ENCODE peak calls at places on chromosome 10, in eight cellular contexts. Y, B, J, Q, F, N, C and V are unnamed samples.

GRCh38 chr10:132118366-132118765 is 52.6 kb downstream of the JAKMIP3 start:
- DNase-seq in Y (no peak), B (no peak), J (no peak), Q (no peak), F (no peak), N (no peak), C (no peak), V (peak)

GRCh38 chr10:133158756-133159610 is 1.0 kb upstream of the KNDC1 start:
- DNase-seq in Y (peak), B (peak), J (peak), Q (no peak), F (no peak), N (no peak), C (peak), V (peak)

GRCh38 chr10:6244510-6244909 is 41.8 kb downstream of the PFKFB3 start:
- DNase-seq in Y (no peak), B (no peak), J (no peak), Q (no peak), F (no peak), N (no peak), C (no peak), V (no peak)

GRCh38 chr10:100109670-100110069 is 28.0 kb upstream of the CPN1 start:
- DNase-seq in Y (no peak), B (no peak), J (no peak), Q (no peak), F (no peak), N (no peak), C (no peak), V (no peak)

GRCh38 chr10:13684813-13685511 is 98.2 kb downstream of the PRPF18 start:
- DNase-seq in Y (no peak), B (no peak), J (no peak), Q (no peak), F (no peak), N (no peak), C (no peak), V (no peak)

GRCh38 chr10:114520453-114520852 is 116.2 kb upstream of the AFAP1L2 start:
- DNase-seq in Y (no peak), B (no peak), J (peak), Q (no peak), F (no peak), N (peak), C (no peak), V (no peak)

GRCh38 chr10:118800920-118801319 is 46.1 kb upstream of the CACUL1 start:
- DNase-seq in Y (peak), B (no peak), J (peak), Q (no peak), F (peak), N (no peak), C (no peak), V (peak)

GRCh38 chr10:125472037-125472607 is 210.8 kb downstream of the TEX36 start:
- DNase-seq in Y (no peak), B (no peak), J (no peak), Q (no peak), F (no peak), N (no peak), C (no peak), V (no peak)

GRCh38 chr10:101749033-101749432 is 26.9 kb downstream of the FGF8 start:
- DNase-seq in Y (no peak), B (no peak), J (peak), Q (no peak), F (peak), N (no peak), C (no peak), V (no peak)

GRCh38 chr10:12448729-12449391 is 99.5 kb downstream of the CAMK1D start:
- DNase-seq in Y (peak), B (no peak), J (peak), Q (peak), F (peak), N (peak), C (peak), V (no peak)

GRCh38 chr10:109698888-109699685 is 224.2 kb downstream of the XPNPEP1 start:
- DNase-seq in Y (no peak), B (no peak), J (no peak), Q (no peak), F (no peak), N (no peak), C (no peak), V (no peak)

GRCh38 chr10:118974951-118975350 is 54.6 kb upstream of the NANOS1 start:
- DNase-seq in Y (no peak), B (no peak), J (no peak), Q (no peak), F (no peak), N (no peak), C (no peak), V (no peak)

GRCh38 chr10:98560585-98560984 is 113.8 kb upstream of the HPS1 start:
- DNase-seq in Y (no peak), B (no peak), J (no peak), Q (no peak), F (no peak), N (no peak), C (no peak), V (no peak)

GRCh38 chr10:6637053-6637452 is 57.0 kb upstream of the PRKCQ start:
- DNase-seq in Y (no peak), B (no peak), J (no peak), Q (no peak), F (no peak), N (no peak), C (no peak), V (no peak)

GRCh38 chr10:129971381-129972144 is 7.5 kb upstream of the EBF3 start:
- DNase-seq in Y (no peak), B (no peak), J (peak), Q (no peak), F (peak), N (peak), C (peak), V (no peak)

GRCh38 chr10:34249634-34250033 is 565.5 kb downstream of the PARD3 start:
- DNase-seq in Y (no peak), B (no peak), J (peak), Q (no peak), F (no peak), N (no peak), C (no peak), V (no peak)

GRCh38 chr10:117320050-117320665 is 55.1 kb downstream of the PDZD8 start:
- DNase-seq in Y (no peak), B (no peak), J (peak), Q (no peak), F (peak), N (peak), C (no peak), V (no peak)

GRCh38 chr10:49446031-49446430 is 50.1 kb upstream of the DRGX start:
- DNase-seq in Y (no peak), B (no peak), J (peak), Q (no peak), F (no peak), N (peak), C (no peak), V (no peak)

GRCh38 chr10:129545257-129545656 is 78.2 kb downstream of the MGMT start:
- DNase-seq in Y (no peak), B (no peak), J (peak), Q (no peak), F (no peak), N (peak), C (no peak), V (peak)

GRCh38 chr10:62934258-62934657 is 118.1 kb upstream of the EGR2 start:
- DNase-seq in Y (no peak), B (no peak), J (no peak), Q (no peak), F (no peak), N (no peak), C (no peak), V (no peak)

GRCh38 chr10:7354330-7355047 is 56.3 kb downstream of the SFMBT2 start:
- DNase-seq in Y (no peak), B (no peak), J (peak), Q (no peak), F (peak), N (peak), C (no peak), V (no peak)

GRCh38 chr10:132674311-132674710 is 111.6 kb downstream of the NKX6-2 start:
- DNase-seq in Y (peak), B (no peak), J (no peak), Q (no peak), F (no peak), N (no peak), C (no peak), V (peak)

GRCh38 chr10:114749545-114749944 is 72.0 kb upstream of the FHIP2A start:
- DNase-seq in Y (no peak), B (no peak), J (no peak), Q (no peak), F (peak), N (no peak), C (no peak), V (no peak)

GRCh38 chr10:23918839-23919238 is 290.1 kb upstream of the KIAA1217 start:
- DNase-seq in Y (no peak), B (no peak), J (no peak), Q (no peak), F (no peak), N (no peak), C (no peak), V (no peak)

GRCh38 chr10:103696411-103697145 is 158.8 kb downstream of the SH3PXD2A start:
- DNase-seq in Y (peak), B (peak), J (peak), Q (no peak), F (peak), N (peak), C (no peak), V (no peak)

GRCh38 chr10:14707441-14707840 is 67.3 kb downstream of the FAM107B start:
- DNase-seq in Y (no peak), B (no peak), J (no peak), Q (no peak), F (no peak), N (no peak), C (no peak), V (no peak)

GRCh38 chr10:72667207-72667864 is 24.6 kb upstream of the MCU start:
- DNase-seq in Y (no peak), B (no peak), J (no peak), Q (no peak), F (no peak), N (no peak), C (no peak), V (no peak)
- TF ChIP-seq POLR2A in Y (no peak), B (no peak), J (no peak), Q (no peak), F (no peak), N (no peak), C (no peak), V (no peak)

GRCh38 chr10:72319416-72320254 is 35.1 kb downstream of the DNAJB12 start:
- DNase-seq in Y (peak), B (peak), J (peak), Q (no peak), F (peak), N (peak), C (peak), V (peak)
- TF ChIP-seq POLR2A in Y (peak), B (no peak), J (no peak), Q (peak), F (no peak), N (peak), C (peak), V (peak)

GRCh38 chr10:78775891-78776290 is 292.9 kb upstream of the ZMIZ1 start:
- DNase-seq in Y (no peak), B (no peak), J (no peak), Q (no peak), F (no peak), N (no peak), C (no peak), V (no peak)

GRCh38 chr10:78774999-78775711 is 293.6 kb upstream of the ZMIZ1 start:
- DNase-seq in Y (peak), B (peak), J (no peak), Q (no peak), F (no peak), N (peak), C (peak), V (peak)

GRCh38 chr10:78772986-78773530 is 295.7 kb upstream of the ZMIZ1 start:
- DNase-seq in Y (no peak), B (peak), J (no peak), Q (no peak), F (no peak), N (no peak), C (no peak), V (peak)

GRCh38 chr10:78772486-78772885 is 296.3 kb upstream of the ZMIZ1 start:
- DNase-seq in Y (no peak), B (peak), J (no peak), Q (no peak), F (no peak), N (no peak), C (no peak), V (no peak)

DNA sequence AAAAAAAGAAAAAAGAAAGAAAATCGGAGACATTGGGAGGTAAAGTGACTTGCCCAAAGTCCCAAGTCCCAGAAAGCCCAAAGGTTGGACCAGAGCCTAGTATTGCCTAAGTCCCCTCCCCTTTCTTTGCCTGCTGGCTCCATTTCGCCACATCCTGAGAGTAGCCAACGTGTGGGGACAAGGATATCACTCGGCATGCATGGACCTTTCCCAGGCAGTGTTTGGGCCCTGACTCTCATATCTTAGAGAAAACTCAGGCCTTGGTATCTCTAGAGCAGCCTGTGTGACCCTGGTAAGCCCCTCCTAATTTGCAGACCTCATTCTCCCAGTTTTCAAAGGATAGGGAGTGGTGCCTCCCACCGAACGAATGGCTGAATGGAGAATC is 294.2 kb upstream of the ZMIZ1 start:
- DNase-seq in Y (peak), B (peak), J (no peak), Q (no peak), F (no peak), N (no peak), C (no peak), V (peak)
- TF ChIP-seq POLR2A in Y (no peak), B (no peak), J (no peak), Q (no peak), F (no peak), N (no peak), C (no peak), V (no peak)

GRCh38 chr10:11162828-11163599 is 145.3 kb downstream of the CELF2 start:
- DNase-seq in Y (peak), B (peak), J (no peak), Q (peak), F (peak), N (no peak), C (no peak), V (peak)
- TF ChIP-seq POLR2A in Y (peak), B (no peak), J (no peak), Q (peak), F (no peak), N (no peak), C (no peak), V (peak)

GRCh38 chr10:86599729-86600128 is 54.6 kb upstream of the OPN4 start:
- DNase-seq in Y (peak), B (no peak), J (no peak), Q (peak), F (no peak), N (no peak), C (no peak), V (no peak)
- TF ChIP-seq POLR2A in Y (no peak), B (no peak), J (no peak), Q (no peak), F (no peak), N (no peak), C (no peak), V (no peak)

GRCh38 chr10:75895259-75895658 is 463.8 kb downstream of the LRMDA start:
- DNase-seq in Y (no peak), B (no peak), J (no peak), Q (no peak), F (no peak), N (no peak), C (no peak), V (no peak)
- TF ChIP-seq POLR2A in Y (no peak), B (no peak), J (no peak), Q (no peak), F (no peak), N (no peak), C (no peak), V (no peak)

GRCh38 chr10:127556911-127557310 is 7.8 kb downstream of the NPS start:
- DNase-seq in Y (no peak), B (no peak), J (no peak), Q (no peak), F (no peak), N (no peak), C (peak), V (no peak)
- TF ChIP-seq POLR2A in Y (no peak), B (no peak), J (no peak), Q (no peak), F (no peak), N (no peak), C (no peak), V (no peak)